ENCODE peak calls at places on chromosomes 1 and 21, in four cellular contexts. N is IMR-90, V is H1, W is mesendoderm. L is an unnamed sample.

GRCh38 chr21:29300547-29301138 is 1.9 kb downstream of the BACH1 start:
- DNase-seq in N (peak), V (no peak), W (no peak), L (no peak)

GRCh38 chr1:204619721-204620120 is 65.8 kb downstream of the LRRN2 start:
- DNase-seq in N (no peak), V (no peak), W (no peak), L (no peak)

GRCh38 chr1:177665935-177666334 is 303.9 kb downstream of the SEC16B start:
- DNase-seq in N (no peak), V (no peak), W (no peak), L (no peak)

GRCh38 chr1:218394416-218394815 is 49.3 kb downstream of the TGFB2 start:
- DNase-seq in N (no peak), V (no peak), W (no peak), L (no peak)

GRCh38 chr1:100710881-100711660 is 8.5 kb upstream of the VCAM1 start:
- DNase-seq in N (peak), V (no peak), W (no peak), L (no peak)

GRCh38 chr1:203408485-203409229 is 57.7 kb upstream of the FMOD start:
- DNase-seq in N (peak), V (no peak), W (peak), L (no peak)

GRCh38 chr1:88608139-88608943 is 75.7 kb upstream of the PKN2 start:
- DNase-seq in N (peak), V (no peak), W (peak), L (no peak)

GRCh38 chr1:201714542-201715276 is 114.2 kb upstream of the IPO9 start:
- DNase-seq in N (peak), V (no peak), W (peak), L (no peak)

GRCh38 chr21:42587036-42587435 is 66.4 kb upstream of the PDE9A start:
- DNase-seq in N (no peak), V (no peak), W (no peak), L (no peak)

GRCh38 chr1:109530457-109531204 is 9.0 kb upstream of the GPR61 start:
- DNase-seq in N (no peak), V (no peak), W (no peak), L (no peak)

GRCh38 chr1:145804235-145805045 is 19.5 kb downstream of the RNF115 start:
- DNase-seq in N (no peak), V (no peak), W (no peak), L (no peak)

GRCh38 chr1:154490327-154490726 is 11.7 kb upstream of the TDRD10 start:
- DNase-seq in N (no peak), V (no peak), W (no peak), L (no peak)

GRCh38 chr1:14778882-14779594 is 180.6 kb downstream of the KAZN start:
- DNase-seq in N (peak), V (peak), W (peak), L (peak)

GRCh38 chr1:67804710-67805109 is 28.6 kb downstream of the GNG12 start:
- DNase-seq in N (no peak), V (no peak), W (peak), L (no peak)

GRCh38 chr1:116340506-116341240 is 32.4 kb upstream of the ATP1A1 start:
- DNase-seq in N (no peak), V (no peak), W (no peak), L (no peak)

GRCh38 chr1:145719230-145720079 is at the start of gene CD160:
- DNase-seq in N (no peak), V (no peak), W (peak), L (no peak)

GRCh38 chr1:226702318-226702956 is 36.6 kb downstream of the ITPKB start:
- DNase-seq in N (peak), V (no peak), W (peak), L (no peak)

GRCh38 chr21:29423521-29423920 is 124.8 kb downstream of the BACH1 start:
- DNase-seq in N (no peak), V (no peak), W (no peak), L (no peak)

GRCh38 chr1:114379987-114380386 is 131.0 kb downstream of the TRIM33 start:
- DNase-seq in N (no peak), V (no peak), W (peak), L (no peak)

GRCh38 chr21:39048574-39048973 is 134.7 kb downstream of the PSMG1 start:
- DNase-seq in N (peak), V (no peak), W (no peak), L (no peak)

GRCh38 chr1:155207578-155208405 is at the start of gene THBS3:
- DNase-seq in N (peak), V (peak), W (peak), L (peak)

GRCh38 chr1:59074574-59074973 is 222.3 kb upstream of the FGGY start:
- DNase-seq in N (no peak), V (no peak), W (no peak), L (no peak)

GRCh38 chr21:43667191-43667904 is 8.0 kb downstream of the RRP1B start:
- DNase-seq in N (peak), V (no peak), W (no peak), L (no peak)

GRCh38 chr1:167747988-167748387 is 26.2 kb downstream of the MPZL1 start:
- DNase-seq in N (peak), V (no peak), W (no peak), L (no peak)

GRCh38 chr1:10784998-10785854 is 11.2 kb downstream of the CASZ1 start:
- DNase-seq in N (no peak), V (no peak), W (no peak), L (no peak)

GRCh38 chr1:168187180-168187579 is 8.4 kb downstream of the TIPRL start:
- DNase-seq in N (no peak), V (no peak), W (no peak), L (no peak)

GRCh38 chr1:3319874-3320245 is 134.6 kb upstream of the ARHGEF16 start:
- DNase-seq in N (peak), V (peak), W (peak), L (peak)

GRCh38 chr1:166511754-166512153 is 327.5 kb upstream of the POGK start:
- DNase-seq in N (no peak), V (no peak), W (no peak), L (no peak)

GRCh38 chr1:206455681-206456344 is 14.5 kb upstream of the IKBKE start:
- DNase-seq in N (no peak), V (no peak), W (no peak), L (no peak)

GRCh38 chr1:191963286-191963685 is 195.0 kb upstream of the RGS18 start:
- DNase-seq in N (peak), V (no peak), W (peak), L (no peak)

GRCh38 chr1:186790101-186790500 is 38.6 kb upstream of the PLA2G4A start:
- DNase-seq in N (peak), V (no peak), W (no peak), L (no peak)

GRCh38 chr1:58902830-58903229 is 119.0 kb upstream of the JUN start:
- DNase-seq in N (no peak), V (no peak), W (no peak), L (no peak)

GRCh38 chr1:245201827-245202226 is 47.0 kb downstream of the KIF26B start:
- DNase-seq in N (no peak), V (no peak), W (no peak), L (no peak)

GRCh38 chr1:201742955-201743805 is 85.8 kb upstream of the IPO9 start:
- DNase-seq in N (no peak), V (no peak), W (no peak), L (no peak)

GRCh38 chr1:11563560-11564069 is 84.7 kb downstream of the DISP3 start:
- DNase-seq in N (no peak), V (no peak), W (peak), L (no peak)

GRCh38 chr1:53572061-53572801 is 113.0 kb downstream of the DMRTB1 start:
- DNase-seq in N (peak), V (no peak), W (peak), L (no peak)

DNA sequence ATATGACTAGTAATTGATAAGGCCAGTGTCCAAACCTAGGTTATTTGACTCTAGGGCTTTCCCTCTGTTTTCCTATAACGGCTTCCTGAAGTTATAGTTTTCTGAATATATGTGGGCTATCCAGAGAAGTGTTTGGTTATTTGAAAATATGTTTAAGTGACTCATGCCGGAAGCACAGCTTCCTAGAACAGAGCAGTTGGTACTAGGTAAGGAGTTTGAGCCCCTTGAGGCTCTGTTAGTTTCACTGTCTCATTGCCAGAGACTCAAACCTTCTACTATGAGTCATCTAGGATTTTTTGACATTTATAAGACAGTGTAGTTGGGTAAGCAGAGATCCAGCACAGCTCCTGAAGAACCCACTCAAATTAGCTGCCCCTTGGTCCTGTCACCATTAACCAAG is 27.1 kb upstream of the LEPR start:
- DNase-seq in N (peak), V (no peak), W (no peak), L (no peak)
- H4K5ac ChIP-seq in N (no peak), V (no peak), W (no peak), L (no peak)

DNA sequence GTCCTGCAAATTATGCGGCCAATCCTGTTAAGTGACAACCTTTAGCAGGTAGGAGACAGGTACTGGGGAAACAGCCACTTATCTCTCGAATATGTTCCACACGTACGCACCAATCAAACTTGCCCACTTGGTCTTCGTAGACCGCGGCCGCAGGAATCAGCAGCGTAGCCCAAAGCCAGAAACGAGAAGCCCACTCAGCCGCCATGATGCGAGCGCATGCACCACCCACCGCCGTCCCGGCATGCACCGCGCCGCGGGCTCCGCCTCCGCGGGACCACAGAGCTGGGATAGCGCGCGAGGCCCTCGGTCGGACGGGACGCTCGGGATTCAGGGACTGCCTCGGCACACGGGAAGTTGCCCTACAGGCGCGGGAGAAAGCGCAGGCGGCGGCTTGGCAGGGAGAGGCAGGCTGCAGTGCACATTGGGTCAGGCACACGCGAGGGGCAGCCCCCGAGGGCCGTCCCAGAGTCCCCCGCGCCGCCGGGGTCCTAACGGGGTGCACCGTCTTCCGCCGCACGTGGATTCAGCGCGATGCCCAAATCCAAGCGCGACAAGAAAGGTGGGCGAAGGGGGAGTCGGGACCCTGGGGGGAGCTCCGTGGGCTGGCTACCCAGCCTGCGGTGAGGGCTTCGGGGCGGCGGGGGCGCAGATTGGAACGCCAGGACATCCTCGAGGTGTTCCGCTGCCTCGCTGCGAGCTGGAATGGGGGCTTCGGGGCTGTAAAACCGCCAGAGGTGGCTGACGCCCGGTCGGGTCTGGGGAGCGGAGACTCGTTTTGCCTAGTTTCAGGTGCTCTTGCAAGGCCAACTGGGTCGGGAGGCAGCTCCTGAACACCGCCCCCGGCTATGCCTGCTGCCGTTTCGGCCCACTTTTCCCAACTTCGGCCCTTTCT is at the start of the genes EMC1 and MRTO4:
- DNase-seq in N (peak), V (peak), W (peak), L (peak)
- H3K4ac ChIP-seq in N (peak), V (peak), W (peak), L (peak)

DNA sequence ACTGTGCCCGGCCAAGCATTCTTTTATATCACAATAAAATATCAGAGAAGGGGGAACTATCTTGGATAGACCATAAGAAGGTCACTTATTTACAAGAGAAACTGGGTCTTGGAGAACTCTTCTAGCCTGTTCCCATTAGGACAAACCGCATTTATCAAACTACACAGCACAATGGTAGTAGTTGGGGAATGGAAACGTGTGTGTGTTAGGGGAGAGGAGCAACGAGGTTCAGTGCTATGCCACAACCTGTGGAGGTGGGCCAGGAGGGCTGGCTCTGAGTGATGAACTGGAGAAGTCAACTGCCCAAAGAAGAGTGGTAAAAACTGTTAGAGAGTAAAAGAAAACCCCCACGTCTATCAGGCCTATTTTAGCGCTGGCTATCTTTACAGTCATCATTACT is 1.6 kb downstream of the DONSON start:
- DNase-seq in N (no peak), V (no peak), W (no peak), L (no peak)
- H4K5ac ChIP-seq in N (no peak), V (no peak), W (no peak), L (no peak)

GRCh38 chr1:84506002-84506728 is at the start of the genes GNG5 and SPATA1:
- DNase-seq in N (peak), V (peak), W (peak), L (peak)

GRCh38 chr1:84502892-84503291 is 3.3 kb upstream of the SPATA1 start:
- DNase-seq in N (no peak), V (no peak), W (no peak), L (no peak)

GRCh38 chr1:84506729-84507453 is 510 bp upstream of the GNG5 start:
- DNase-seq in N (no peak), V (no peak), W (no peak), L (no peak)

GRCh38 chr1:84505167-84506001 is 802 bp upstream of the SPATA1 start:
- DNase-seq in N (peak), V (no peak), W (peak), L (no peak)

GRCh38 chr1:84504580-84505021 is 1.6 kb upstream of the SPATA1 start:
- DNase-seq in N (peak), V (no peak), W (peak), L (no peak)
- H3K4ac ChIP-seq in N (peak), V (no peak), W (no peak), L (no peak)

DNA sequence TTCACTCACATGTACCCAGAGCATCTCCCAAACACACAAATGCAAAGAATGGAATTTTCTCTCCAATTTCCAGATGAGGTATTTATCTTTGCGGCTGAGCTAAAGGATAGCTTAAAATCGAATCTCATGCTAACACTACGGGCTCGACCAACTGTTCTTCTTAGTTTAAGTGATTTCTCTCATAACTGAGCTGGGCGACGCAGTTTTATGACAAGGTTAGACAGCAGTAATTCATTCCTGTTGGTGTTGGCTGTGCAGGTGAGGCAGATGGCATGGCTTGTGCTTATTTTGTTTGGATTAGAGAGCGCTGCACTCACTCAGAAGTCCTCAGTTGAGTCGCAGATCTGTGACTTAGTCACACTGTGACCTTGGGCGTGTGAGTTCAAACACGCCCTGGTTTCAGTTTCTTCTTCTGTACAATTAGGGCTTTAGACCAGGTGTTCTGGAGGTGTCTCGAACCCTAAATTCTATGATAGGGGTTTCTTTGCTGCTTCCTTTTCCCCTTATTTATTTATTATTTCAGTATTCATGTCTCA is 41.5 kb upstream of the MRPS6 start:
- DNase-seq in N (no peak), V (no peak), W (no peak), L (no peak)
- H4K5ac ChIP-seq in N (no peak), V (no peak), W (no peak), L (no peak)